ENCODE peak calls at places on chromosome 11, in five cellular contexts. X is heart left ventricle, N is mucosa of descending colon, I is nephron progenitor cell, Y is AG10803. O is an unnamed sample.

GRCh38 chr11:78100276-78101040 is 20.8 kb upstream of the NDUFC2 start:
- DNase-seq in X (no peak), N (no peak), I (no peak), Y (no peak), O (no peak)

GRCh38 chr11:67438121-67438902 is 830 bp upstream of the PTPRCAP start:
- DNase-seq in X (no peak), N (peak; percentile 89), I (no peak), Y (no peak), O (no peak)

GRCh38 chr11:107468596-107468995 is 11.0 kb upstream of the CWF19L2 start:
- DNase-seq in X (no peak), N (no peak), I (no peak), Y (peak; percentile 61), O (no peak)

GRCh38 chr11:27700351-27701261 is at the start of gene BDNF:
- DNase-seq in X (no peak), N (no peak), I (peak; percentile 57), Y (peak; percentile 68), O (peak; percentile 50)

GRCh38 chr11:68954970-68955958 is 25.5 kb downstream of the MRGPRD start:
- DNase-seq in X (peak; percentile 46), N (peak; percentile 79), I (peak; percentile 24), Y (no peak), O (no peak)

GRCh38 chr11:27865105-27865504 is 164.8 kb upstream of the BDNF start:
- DNase-seq in X (no peak), N (no peak), I (no peak), Y (no peak), O (no peak)

GRCh38 chr11:4916581-4916980 is 2.6 kb downstream of the OR51G2 start:
- DNase-seq in X (no peak), N (no peak), I (no peak), Y (no peak), O (no peak)

GRCh38 chr11:129317564-129317963 is 58.1 kb upstream of the BARX2 start:
- DNase-seq in X (no peak), N (no peak), I (no peak), Y (no peak), O (peak; percentile 29)

GRCh38 chr11:97367406-97368083 is 977.7 kb downstream of the JRKL start:
- DNase-seq in X (no peak), N (no peak), I (no peak), Y (no peak), O (no peak)

GRCh38 chr11:78161937-78162336 is 22.5 kb upstream of the ALG8 start:
- DNase-seq in X (peak; percentile 51), N (no peak), I (no peak), Y (peak; percentile 35), O (no peak)

GRCh38 chr11:112834277-112834755 is 126.9 kb upstream of the NCAM1 start:
- DNase-seq in X (peak; percentile 70), N (no peak), I (no peak), Y (no peak), O (no peak)

GRCh38 chr11:122340607-122341006 is 224.6 kb upstream of the BLID start:
- DNase-seq in X (no peak), N (no peak), I (no peak), Y (no peak), O (no peak)

GRCh38 chr11:44427432-44427831 is 117.5 kb upstream of the ALX4 start:
- DNase-seq in X (no peak), N (no peak), I (peak; percentile 38), Y (no peak), O (no peak)
- TF ChIP-seq CTCF in X (no peak), N (no peak), I (peak; percentile 19), Y (peak; percentile 30), O (no peak)

DNA sequence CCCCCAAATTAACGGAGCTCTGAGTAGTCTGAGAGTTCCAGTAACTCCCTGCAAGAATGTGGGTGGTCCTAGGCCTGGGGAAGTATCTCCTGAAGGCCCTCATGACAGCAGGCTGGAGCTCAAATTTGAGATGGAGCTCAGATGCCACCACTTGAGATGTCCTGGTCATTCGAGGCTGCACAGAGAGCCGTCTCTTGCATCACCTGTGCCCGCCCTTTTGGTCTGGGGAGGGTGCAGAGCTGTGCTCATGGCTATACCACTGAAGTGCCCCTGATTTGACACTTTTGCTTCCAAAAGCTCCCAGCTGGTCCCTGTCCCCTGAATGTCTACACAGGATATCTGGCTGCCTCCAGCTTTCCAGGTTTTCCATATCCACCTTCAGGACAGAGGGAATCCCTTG is 214.0 kb upstream of the B3GAT1 start:
- DNase-seq in X (no peak), N (no peak), I (no peak), Y (no peak), O (no peak)
- TF ChIP-seq CTCF in X (no peak), N (no peak), I (no peak), Y (no peak), O (no peak)

GRCh38 chr11:30666817-30667216 is 80.7 kb upstream of the MPPED2 start:
- DNase-seq in X (no peak), N (no peak), I (no peak), Y (no peak), O (no peak)
- TF ChIP-seq CTCF in X (no peak), N (no peak), I (no peak), Y (no peak), O (no peak)

DNA sequence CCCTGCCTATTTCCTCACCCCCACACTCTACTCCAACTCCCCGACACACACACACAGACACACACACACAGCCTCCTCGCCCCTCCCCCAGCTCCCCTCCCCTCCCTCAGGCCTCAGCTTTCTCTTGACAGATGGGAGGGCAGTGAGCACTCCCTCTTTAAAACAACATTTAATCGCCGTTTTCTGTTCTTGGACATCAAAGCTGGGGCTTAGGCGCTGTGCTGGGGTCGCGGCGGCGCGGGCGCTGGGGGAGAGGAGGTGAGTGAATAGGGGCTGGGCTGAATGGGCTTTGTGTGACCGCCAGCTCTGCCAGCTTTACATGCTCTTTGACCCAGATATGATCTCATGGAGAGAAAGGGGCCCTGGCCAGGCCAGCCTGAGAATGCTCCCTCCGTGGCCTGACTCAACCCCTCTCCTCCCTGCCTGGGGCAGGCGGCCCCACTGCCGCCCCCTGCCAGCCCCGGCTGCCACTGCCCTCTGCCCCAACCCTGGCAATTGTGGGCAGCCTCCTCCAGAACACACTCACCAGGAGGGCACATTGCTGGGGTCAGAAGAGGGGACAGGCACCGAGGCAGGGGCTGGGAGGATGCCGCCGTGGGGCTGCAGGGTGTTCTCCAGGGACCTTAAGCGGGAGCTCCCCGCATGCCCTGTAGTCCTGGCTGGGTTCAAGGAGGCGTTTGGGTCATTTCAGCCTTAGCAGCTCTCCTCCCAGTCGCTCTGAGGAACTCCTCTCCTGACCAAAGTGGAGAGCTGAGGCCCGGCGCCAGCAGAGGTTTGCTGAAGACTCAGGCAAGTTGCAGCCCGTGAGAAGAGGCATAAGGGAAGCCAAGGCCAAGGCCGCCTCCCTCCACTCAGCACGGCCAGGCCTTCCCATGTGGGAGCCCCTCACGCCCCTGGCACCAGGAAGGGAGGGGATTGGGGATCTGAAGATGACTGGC is 38.3 kb upstream of the NNMT start:
- DNase-seq in X (peak; percentile 39), N (peak; percentile 57), I (peak; percentile 64), Y (no peak), O (no peak)
- TF ChIP-seq CTCF in X (no peak), N (no peak), I (peak; percentile 20), Y (no peak), O (no peak)

GRCh38 chr11:60762851-60763691 is 6.4 kb downstream of the MS4A15 start:
- DNase-seq in X (no peak), N (no peak), I (no peak), Y (no peak), O (no peak)
- TF ChIP-seq CTCF in X (no peak), N (no peak), I (peak; percentile 50), Y (peak; percentile 20), O (peak; percentile 18)

GRCh38 chr11:11788067-11788710 is 53.6 kb upstream of the USP47 start:
- DNase-seq in X (no peak), N (no peak), I (no peak), Y (no peak), O (no peak)

GRCh38 chr11:11786771-11787170 is 55.0 kb upstream of the USP47 start:
- DNase-seq in X (no peak), N (no peak), I (no peak), Y (peak; percentile 43), O (peak; percentile 11)

GRCh38 chr11:11793073-11793472 is 48.7 kb upstream of the USP47 start:
- DNase-seq in X (no peak), N (no peak), I (no peak), Y (no peak), O (no peak)

GRCh38 chr11:11787305-11788066 is 54.3 kb upstream of the USP47 start:
- DNase-seq in X (peak; percentile 62), N (no peak), I (peak; percentile 80), Y (peak; percentile 69), O (peak; percentile 72)

GRCh38 chr11:11789735-11790369 is 51.9 kb upstream of the USP47 start:
- DNase-seq in X (no peak), N (no peak), I (peak; percentile 20), Y (peak; percentile 18), O (peak; percentile 28)
- TF ChIP-seq CTCF in X (peak; percentile 30), N (peak; percentile 40), I (peak; percentile 71), Y (peak; percentile 72), O (peak; percentile 75)

O was measured in RWPE1.